ENCODE peak calls at places on chromosomes 2 and 18, in five cellular contexts. S, F, T, B and H are unnamed samples.

GRCh38 chr2:72220170-72220569 is 72.5 kb upstream of the CYP26B1 start:
- DNase-seq in S (peak; percentile 68), F (no peak), T (no peak), B (no peak), H (peak; percentile 32)

GRCh38 chr2:135124924-135125886 is 73.1 kb downstream of the RAB3GAP1 start:
- DNase-seq in S (peak; percentile 40), F (peak; percentile 17), T (no peak), B (no peak), H (no peak)

GRCh38 chr2:199485732-199486335 is 28.1 kb upstream of the SATB2 start:
- DNase-seq in S (peak; percentile 68), F (peak; percentile 49), T (peak; percentile 75), B (peak; percentile 42), H (peak; percentile 75)

GRCh38 chr2:138922973-138923563 is 142.9 kb upstream of the NXPH2 start:
- DNase-seq in S (peak; percentile 25), F (no peak), T (peak; percentile 31), B (no peak), H (no peak)

GRCh38 chr2:20633001-20633400 is 17.9 kb downstream of the HS1BP3 start:
- DNase-seq in S (no peak), F (no peak), T (no peak), B (no peak), H (no peak)

GRCh38 chr2:44768438-44769236 is 172.9 kb upstream of the SIX3 start:
- DNase-seq in S (no peak), F (no peak), T (no peak), B (no peak), H (peak; percentile 29)

GRCh38 chr2:191626497-191627151 is 51.3 kb upstream of the NABP1 start:
- DNase-seq in S (peak; percentile 12), F (peak; percentile 85), T (no peak), B (no peak), H (no peak)

GRCh38 chr2:37652199-37652640 is 19.2 kb downstream of the CDC42EP3 start:
- DNase-seq in S (peak; percentile 85), F (peak; percentile 97), T (no peak), B (no peak), H (no peak)

GRCh38 chr2:61253136-61253535 is 91.1 kb downstream of the C2orf74 start:
- DNase-seq in S (no peak), F (peak; percentile 33), T (no peak), B (no peak), H (no peak)

GRCh38 chr2:199457147-199458016 is at the start of gene SATB2:
- DNase-seq in S (peak; percentile 51), F (peak; percentile 78), T (peak; percentile 56), B (no peak), H (peak; percentile 69)

GRCh38 chr18:33720133-33720532 is 142.1 kb downstream of the ASXL3 start:
- DNase-seq in S (no peak), F (peak; percentile 86), T (no peak), B (no peak), H (no peak)

GRCh38 chr18:48815182-48815520 is 135.6 kb downstream of the SMAD7 start:
- DNase-seq in S (no peak), F (no peak), T (no peak), B (no peak), H (no peak)

GRCh38 chr2:158723921-158724802 is 71.0 kb upstream of the DAPL1 start:
- DNase-seq in S (peak; percentile 84), F (no peak), T (peak; percentile 45), B (peak; percentile 79), H (no peak)

GRCh38 chr18:45835057-45835634 is 9.7 kb downstream of the SIGLEC15 start:
- DNase-seq in S (no peak), F (no peak), T (no peak), B (no peak), H (no peak)

GRCh38 chr18:45838302-45839070 is 13.0 kb downstream of the SIGLEC15 start:
- DNase-seq in S (no peak), F (no peak), T (no peak), B (no peak), H (no peak)

GRCh38 chr18:45839415-45840395 is 14.2 kb downstream of the SIGLEC15 start:
- DNase-seq in S (peak; percentile 63), F (peak; percentile 80), T (peak; percentile 67), B (peak; percentile 61), H (no peak)

GRCh38 chr18:45836242-45837215 is 11.1 kb downstream of the SIGLEC15 start:
- DNase-seq in S (no peak), F (peak; percentile 33), T (peak; percentile 53), B (no peak), H (no peak)

GRCh38 chr18:45837283-45838070 is 12.0 kb downstream of the SIGLEC15 start:
- DNase-seq in S (peak; percentile 45), F (no peak), T (peak; percentile 86), B (no peak), H (peak; percentile 78)
- TF ChIP-seq CTCF in S (peak; percentile 25), F (no peak), T (peak; percentile 45), B (peak; percentile 18), H (peak; percentile 6)

GRCh38 chr2:63697160-63697559 is 108.4 kb downstream of the MDH1 start:
- DNase-seq in S (no peak), F (no peak), T (no peak), B (no peak), H (no peak)

GRCh38 chr2:63699549-63699839 is 110.7 kb downstream of the MDH1 start:
- DNase-seq in S (no peak), F (peak; percentile 7), T (no peak), B (no peak), H (no peak)

GRCh38 chr2:63698825-63699548 is 110.2 kb downstream of the MDH1 start:
- DNase-seq in S (peak; percentile 93), F (peak; percentile 79), T (peak; percentile 79), B (peak; percentile 11), H (no peak)

GRCh38 chr2:63701406-63701805 is 112.6 kb downstream of the MDH1 start:
- DNase-seq in S (no peak), F (no peak), T (no peak), B (no peak), H (no peak)

GRCh38 chr2:63700276-63700675 is 111.5 kb downstream of the MDH1 start:
- DNase-seq in S (no peak), F (no peak), T (no peak), B (no peak), H (no peak)
- TF ChIP-seq CTCF in S (no peak), F (no peak), T (no peak), B (no peak), H (no peak)

GRCh38 chr2:151575338-151575737 is 158.9 kb downstream of the NEB start:
- DNase-seq in S (no peak), F (no peak), T (no peak), B (no peak), H (no peak)
- TF ChIP-seq CTCF in S (no peak), F (no peak), T (no peak), B (no peak), H (no peak)

DNA sequence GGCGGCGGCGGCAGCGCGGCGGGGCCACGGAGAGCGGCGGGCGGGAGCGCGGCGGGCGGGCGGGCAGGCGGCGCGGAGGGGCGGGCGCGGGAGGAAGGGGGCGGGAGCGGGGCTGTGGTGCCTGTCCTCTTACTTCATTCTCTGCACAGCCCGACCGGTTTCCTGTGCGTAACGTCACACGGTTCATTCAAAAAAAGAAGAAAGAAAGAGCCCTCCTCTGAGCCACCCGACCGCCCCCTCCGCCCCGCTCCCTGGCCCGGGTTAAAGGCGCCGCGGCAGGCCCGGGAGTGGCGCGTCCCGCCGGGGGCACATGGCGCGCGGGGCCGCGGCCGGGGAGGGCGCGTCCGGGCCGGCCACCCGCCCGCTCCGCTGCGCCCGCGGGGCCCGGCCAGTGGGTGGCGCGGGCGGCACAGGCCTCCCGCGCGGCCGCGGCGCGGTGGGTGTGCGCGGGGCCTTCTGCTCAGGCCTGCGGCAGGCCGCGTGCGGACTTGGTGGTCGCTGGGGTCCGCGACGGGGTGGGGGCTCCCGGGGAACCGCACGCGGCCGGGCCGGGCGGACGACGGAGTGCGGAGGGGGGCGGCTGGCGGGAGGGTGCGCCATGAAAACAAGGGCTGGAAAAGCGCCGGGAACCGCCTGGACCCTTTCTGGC is 596 bp upstream of the BCL2 start:
- DNase-seq in S (peak; percentile 60), F (peak; percentile 75), T (peak; percentile 83), B (peak; percentile 83), H (peak; percentile 79)
- TF ChIP-seq CTCF in S (peak; percentile 33), F (peak; percentile 23), T (no peak), B (no peak), H (no peak)

DNA sequence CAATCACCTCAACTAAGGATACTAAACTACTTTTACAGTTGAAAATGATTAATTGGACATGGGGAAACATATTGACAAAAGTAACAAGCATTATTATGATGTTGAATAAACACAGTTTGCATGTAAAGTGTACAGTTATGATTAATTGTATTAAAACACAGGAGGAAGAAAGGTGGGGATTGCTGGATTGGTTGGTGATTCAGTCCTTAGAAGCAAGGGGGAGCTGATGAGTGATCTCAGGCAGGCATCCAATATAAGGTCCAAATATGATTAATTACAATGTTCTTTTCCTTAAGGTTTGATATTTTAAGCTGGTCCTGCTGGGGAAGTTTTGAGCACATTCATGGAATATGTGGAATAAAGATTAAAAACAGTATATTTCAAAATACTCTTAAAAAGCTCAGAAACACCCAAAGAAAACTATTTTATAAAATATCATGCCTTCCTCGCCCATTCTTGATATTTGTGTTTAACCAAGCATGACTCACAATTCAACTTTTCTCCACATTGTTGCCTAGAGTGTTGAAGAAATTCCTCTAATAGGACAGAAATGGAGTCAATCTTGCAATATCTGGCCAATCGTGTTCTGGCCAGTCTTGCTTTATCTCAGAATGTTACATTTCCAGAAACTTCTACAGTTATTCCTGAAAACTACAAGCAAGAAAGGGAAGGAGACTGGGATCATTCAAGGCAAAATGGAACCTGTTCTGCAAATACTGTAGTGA is 268.2 kb downstream of the RPIA start:
- DNase-seq in S (peak; percentile 35), F (peak; percentile 12), T (no peak), B (no peak), H (no peak)
- TF ChIP-seq CTCF in S (no peak), F (no peak), T (no peak), B (no peak), H (no peak)

DNA sequence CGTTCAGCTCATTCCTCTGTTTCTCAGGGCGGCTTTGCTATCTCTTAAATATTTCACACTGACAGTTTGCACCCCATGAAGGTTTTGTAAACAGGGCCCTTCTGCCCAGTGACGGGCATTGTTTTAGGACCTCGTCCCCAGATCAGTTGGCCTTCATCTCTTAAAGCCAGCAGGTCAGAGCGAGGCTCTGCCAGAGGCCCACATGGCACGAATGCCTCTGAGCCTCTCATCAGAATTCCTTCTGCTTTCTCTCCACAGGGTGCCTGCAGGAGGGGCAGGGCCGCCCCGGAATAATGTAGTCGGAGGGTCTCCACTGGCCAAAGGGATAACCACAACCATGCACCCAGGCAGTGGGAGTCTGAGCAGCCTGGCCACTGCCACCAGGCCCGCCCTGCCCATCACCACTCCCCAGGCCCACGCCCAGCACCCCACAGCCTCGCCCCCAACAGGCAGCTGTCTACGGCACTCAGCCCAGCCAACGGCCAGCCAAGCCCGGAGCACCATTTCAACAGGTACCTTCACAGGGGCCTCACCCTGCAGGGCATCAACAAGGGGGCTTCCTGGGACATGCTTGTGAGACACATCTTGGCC is 177.0 kb downstream of the SEPTIN10 start:
- DNase-seq in S (no peak), F (no peak), T (no peak), B (no peak), H (no peak)
- TF ChIP-seq CTCF in S (no peak), F (no peak), T (no peak), B (no peak), H (no peak)